ENCODE peak calls at places on chromosomes 7 and 10, in nine cellular contexts. One of them, this sample, is unnamed.
A peak's percentile ranks its signal among the peaks of the same experiment; 100 is the strongest.

GRCh38 chr7:16130127-16131110 is 290.9 kb downstream of the CRPPA start:
- DNase-seq in pancreas: no peak
- DNase-seq in stomach: no peak
- DNase-seq in iPS DF 6.9: no peak
- DNase-seq in Ammon's horn: peak; percentile 8
- DNase-seq in stimulated activated CD4-positive, alpha-beta T cell treated with anti-CD3 and anti-CD28 coated beads, Interleukin-2, amount 100 ng/mL, for 48 hours: no peak
- DNase-seq in NCI-H748 treated with DMSO at 0.1 percent for 48 hours: no peak
- DNase-seq in HT-29: no peak
- DNase-seq in GM04504: peak; percentile 32
- DNase-seq in this sample: no peak

GRCh38 chr10:99850767-99851127 is 68.3 kb downstream of the ABCC2 start:
- DNase-seq in pancreas: no peak
- DNase-seq in stomach: no peak
- DNase-seq in iPS DF 6.9: no peak
- DNase-seq in Ammon's horn: no peak
- DNase-seq in stimulated activated CD4-positive, alpha-beta T cell treated with anti-CD3 and anti-CD28 coated beads, Interleukin-2, amount 100 ng/mL, for 48 hours: no peak
- DNase-seq in NCI-H748 treated with DMSO at 0.1 percent for 48 hours: no peak
- DNase-seq in HT-29: no peak
- DNase-seq in GM04504: no peak
- DNase-seq in this sample: no peak

GRCh38 chr7:137975223-137975622 is 26.7 kb downstream of the CREB3L2 start:
- DNase-seq in pancreas: no peak
- DNase-seq in stomach: no peak
- DNase-seq in iPS DF 6.9: no peak
- DNase-seq in Ammon's horn: peak; percentile 81
- DNase-seq in stimulated activated CD4-positive, alpha-beta T cell treated with anti-CD3 and anti-CD28 coated beads, Interleukin-2, amount 100 ng/mL, for 48 hours: no peak
- DNase-seq in NCI-H748 treated with DMSO at 0.1 percent for 48 hours: no peak
- DNase-seq in HT-29: no peak
- DNase-seq in GM04504: no peak
- DNase-seq in this sample: no peak

GRCh38 chr7:79619216-79619615 is 165.7 kb upstream of the MAGI2 start:
- DNase-seq in pancreas: no peak
- DNase-seq in stomach: no peak
- DNase-seq in iPS DF 6.9: no peak
- DNase-seq in Ammon's horn: no peak
- DNase-seq in stimulated activated CD4-positive, alpha-beta T cell treated with anti-CD3 and anti-CD28 coated beads, Interleukin-2, amount 100 ng/mL, for 48 hours: no peak
- DNase-seq in NCI-H748 treated with DMSO at 0.1 percent for 48 hours: no peak
- DNase-seq in HT-29: no peak
- DNase-seq in GM04504: no peak
- DNase-seq in this sample: no peak

GRCh38 chr7:102472126-102473041 is 6.3 kb downstream of the POLR2J start:
- DNase-seq in pancreas: peak; percentile 55
- DNase-seq in stomach: no peak
- DNase-seq in iPS DF 6.9: no peak
- DNase-seq in Ammon's horn: no peak
- DNase-seq in stimulated activated CD4-positive, alpha-beta T cell treated with anti-CD3 and anti-CD28 coated beads, Interleukin-2, amount 100 ng/mL, for 48 hours: no peak
- DNase-seq in NCI-H748 treated with DMSO at 0.1 percent for 48 hours: no peak
- DNase-seq in HT-29: no peak
- DNase-seq in GM04504: no peak
- DNase-seq in this sample: no peak

GRCh38 chr7:104971290-104972071 is 42.5 kb upstream of the KMT2E start:
- DNase-seq in pancreas: no peak
- DNase-seq in stomach: peak; percentile 61
- DNase-seq in iPS DF 6.9: no peak
- DNase-seq in Ammon's horn: no peak
- DNase-seq in stimulated activated CD4-positive, alpha-beta T cell treated with anti-CD3 and anti-CD28 coated beads, Interleukin-2, amount 100 ng/mL, for 48 hours: no peak
- DNase-seq in NCI-H748 treated with DMSO at 0.1 percent for 48 hours: no peak
- DNase-seq in HT-29: peak; percentile 94
- DNase-seq in GM04504: no peak
- DNase-seq in this sample: no peak

GRCh38 chr7:157832866-157833607 is 496.2 kb downstream of the DNAJB6 start:
- DNase-seq in pancreas: peak; percentile 16
- DNase-seq in stomach: no peak
- DNase-seq in iPS DF 6.9: no peak
- DNase-seq in Ammon's horn: no peak
- DNase-seq in stimulated activated CD4-positive, alpha-beta T cell treated with anti-CD3 and anti-CD28 coated beads, Interleukin-2, amount 100 ng/mL, for 48 hours: no peak
- DNase-seq in NCI-H748 treated with DMSO at 0.1 percent for 48 hours: no peak
- DNase-seq in HT-29: no peak
- DNase-seq in GM04504: no peak
- DNase-seq in this sample: no peak

GRCh38 chr10:81018898-81019890 is 481.5 kb downstream of the SH2D4B start:
- DNase-seq in pancreas: no peak
- DNase-seq in stomach: no peak
- DNase-seq in iPS DF 6.9: peak; percentile 27
- DNase-seq in Ammon's horn: peak; percentile 73
- DNase-seq in stimulated activated CD4-positive, alpha-beta T cell treated with anti-CD3 and anti-CD28 coated beads, Interleukin-2, amount 100 ng/mL, for 48 hours: no peak
- DNase-seq in NCI-H748 treated with DMSO at 0.1 percent for 48 hours: no peak
- DNase-seq in HT-29: peak; percentile 75
- DNase-seq in GM04504: peak; percentile 3
- DNase-seq in this sample: no peak

GRCh38 chr10:118585234-118585633 is 10.2 kb downstream of the PRLHR start:
- DNase-seq in pancreas: no peak
- DNase-seq in stomach: no peak
- DNase-seq in iPS DF 6.9: no peak
- DNase-seq in Ammon's horn: no peak
- DNase-seq in stimulated activated CD4-positive, alpha-beta T cell treated with anti-CD3 and anti-CD28 coated beads, Interleukin-2, amount 100 ng/mL, for 48 hours: no peak
- DNase-seq in NCI-H748 treated with DMSO at 0.1 percent for 48 hours: no peak
- DNase-seq in HT-29: no peak
- DNase-seq in GM04504: no peak
- DNase-seq in this sample: no peak

GRCh38 chr10:986137-986825 is 2.0 kb upstream of the GTPBP4 start:
- DNase-seq in pancreas: no peak
- DNase-seq in stomach: peak; percentile 86
- DNase-seq in iPS DF 6.9: no peak
- DNase-seq in Ammon's horn: no peak
- DNase-seq in stimulated activated CD4-positive, alpha-beta T cell treated with anti-CD3 and anti-CD28 coated beads, Interleukin-2, amount 100 ng/mL, for 48 hours: no peak
- DNase-seq in NCI-H748 treated with DMSO at 0.1 percent for 48 hours: no peak
- DNase-seq in HT-29: peak; percentile 44
- DNase-seq in GM04504: no peak
- DNase-seq in this sample: no peak

GRCh38 chr7:99665312-99665759 is 14.5 kb downstream of the CYP3A5 start:
- DNase-seq in pancreas: no peak
- DNase-seq in stomach: no peak
- DNase-seq in iPS DF 6.9: no peak
- DNase-seq in Ammon's horn: no peak
- DNase-seq in stimulated activated CD4-positive, alpha-beta T cell treated with anti-CD3 and anti-CD28 coated beads, Interleukin-2, amount 100 ng/mL, for 48 hours: peak; percentile 3
- DNase-seq in NCI-H748 treated with DMSO at 0.1 percent for 48 hours: no peak
- DNase-seq in HT-29: no peak
- DNase-seq in GM04504: no peak
- DNase-seq in this sample: no peak

GRCh38 chr7:30920021-30920583 is 8.4 kb downstream of the AQP1 start:
- DNase-seq in pancreas: peak; percentile 40
- DNase-seq in stomach: no peak
- DNase-seq in iPS DF 6.9: no peak
- DNase-seq in Ammon's horn: no peak
- DNase-seq in stimulated activated CD4-positive, alpha-beta T cell treated with anti-CD3 and anti-CD28 coated beads, Interleukin-2, amount 100 ng/mL, for 48 hours: no peak
- DNase-seq in NCI-H748 treated with DMSO at 0.1 percent for 48 hours: no peak
- DNase-seq in HT-29: no peak
- DNase-seq in GM04504: peak; percentile 36
- DNase-seq in this sample: no peak

GRCh38 chr10:8283986-8284385 is 229.5 kb downstream of the GATA3 start:
- DNase-seq in pancreas: no peak
- DNase-seq in stomach: no peak
- DNase-seq in iPS DF 6.9: no peak
- DNase-seq in Ammon's horn: no peak
- DNase-seq in stimulated activated CD4-positive, alpha-beta T cell treated with anti-CD3 and anti-CD28 coated beads, Interleukin-2, amount 100 ng/mL, for 48 hours: no peak
- DNase-seq in NCI-H748 treated with DMSO at 0.1 percent for 48 hours: no peak
- DNase-seq in HT-29: no peak
- DNase-seq in GM04504: no peak
- DNase-seq in this sample: no peak

GRCh38 chr7:153061913-153062528 is 302.5 kb downstream of the ACTR3B start:
- DNase-seq in pancreas: no peak
- DNase-seq in stomach: no peak
- DNase-seq in iPS DF 6.9: peak; percentile 13
- DNase-seq in Ammon's horn: no peak
- DNase-seq in stimulated activated CD4-positive, alpha-beta T cell treated with anti-CD3 and anti-CD28 coated beads, Interleukin-2, amount 100 ng/mL, for 48 hours: no peak
- DNase-seq in NCI-H748 treated with DMSO at 0.1 percent for 48 hours: no peak
- DNase-seq in HT-29: peak; percentile 15
- DNase-seq in GM04504: no peak
- DNase-seq in this sample: no peak

GRCh38 chr7:79761876-79762429 is 308.5 kb upstream of the MAGI2 start:
- DNase-seq in pancreas: no peak
- DNase-seq in stomach: no peak
- DNase-seq in iPS DF 6.9: no peak
- DNase-seq in Ammon's horn: no peak
- DNase-seq in stimulated activated CD4-positive, alpha-beta T cell treated with anti-CD3 and anti-CD28 coated beads, Interleukin-2, amount 100 ng/mL, for 48 hours: no peak
- DNase-seq in NCI-H748 treated with DMSO at 0.1 percent for 48 hours: no peak
- DNase-seq in HT-29: no peak
- DNase-seq in GM04504: no peak
- DNase-seq in this sample: no peak

GRCh38 chr7:76316984-76317781 is 14.7 kb downstream of the HSPB1 start:
- DNase-seq in pancreas: no peak
- DNase-seq in stomach: no peak
- DNase-seq in iPS DF 6.9: no peak
- DNase-seq in Ammon's horn: no peak
- DNase-seq in stimulated activated CD4-positive, alpha-beta T cell treated with anti-CD3 and anti-CD28 coated beads, Interleukin-2, amount 100 ng/mL, for 48 hours: no peak
- DNase-seq in NCI-H748 treated with DMSO at 0.1 percent for 48 hours: no peak
- DNase-seq in HT-29: no peak
- DNase-seq in GM04504: no peak
- DNase-seq in this sample: no peak

GRCh38 chr10:15313034-15313433 is 58.1 kb downstream of the FAM171A1 start:
- DNase-seq in pancreas: no peak
- DNase-seq in stomach: no peak
- DNase-seq in iPS DF 6.9: no peak
- DNase-seq in Ammon's horn: peak; percentile 77
- DNase-seq in stimulated activated CD4-positive, alpha-beta T cell treated with anti-CD3 and anti-CD28 coated beads, Interleukin-2, amount 100 ng/mL, for 48 hours: no peak
- DNase-seq in NCI-H748 treated with DMSO at 0.1 percent for 48 hours: no peak
- DNase-seq in HT-29: no peak
- DNase-seq in GM04504: no peak
- DNase-seq in this sample: no peak

GRCh38 chr7:68147621-68148238 is 1151.1 kb downstream of the TYW1 start:
- DNase-seq in pancreas: no peak
- DNase-seq in stomach: no peak
- DNase-seq in iPS DF 6.9: no peak
- DNase-seq in Ammon's horn: no peak
- DNase-seq in stimulated activated CD4-positive, alpha-beta T cell treated with anti-CD3 and anti-CD28 coated beads, Interleukin-2, amount 100 ng/mL, for 48 hours: no peak
- DNase-seq in NCI-H748 treated with DMSO at 0.1 percent for 48 hours: peak; percentile 94
- DNase-seq in HT-29: no peak
- DNase-seq in GM04504: no peak
- DNase-seq in this sample: no peak

GRCh38 chr10:79354141-79354540 is 6.9 kb downstream of the PPIF start:
- DNase-seq in pancreas: no peak
- DNase-seq in stomach: no peak
- DNase-seq in iPS DF 6.9: no peak
- DNase-seq in Ammon's horn: no peak
- DNase-seq in stimulated activated CD4-positive, alpha-beta T cell treated with anti-CD3 and anti-CD28 coated beads, Interleukin-2, amount 100 ng/mL, for 48 hours: no peak
- DNase-seq in NCI-H748 treated with DMSO at 0.1 percent for 48 hours: no peak
- DNase-seq in HT-29: no peak
- DNase-seq in GM04504: no peak
- DNase-seq in this sample: no peak

GRCh38 chr10:113362645-113363091 is 190.2 kb upstream of the HABP2 start:
- DNase-seq in pancreas: no peak
- DNase-seq in stomach: no peak
- DNase-seq in iPS DF 6.9: no peak
- DNase-seq in Ammon's horn: no peak
- DNase-seq in stimulated activated CD4-positive, alpha-beta T cell treated with anti-CD3 and anti-CD28 coated beads, Interleukin-2, amount 100 ng/mL, for 48 hours: no peak
- DNase-seq in NCI-H748 treated with DMSO at 0.1 percent for 48 hours: no peak
- DNase-seq in HT-29: no peak
- DNase-seq in GM04504: peak; percentile 40
- DNase-seq in this sample: no peak

GRCh38 chr7:23106491-23106800 is 861 bp downstream of the KLHL7 start:
- DNase-seq in pancreas: no peak
- DNase-seq in stomach: peak; percentile 28
- DNase-seq in iPS DF 6.9: no peak
- DNase-seq in Ammon's horn: no peak
- DNase-seq in stimulated activated CD4-positive, alpha-beta T cell treated with anti-CD3 and anti-CD28 coated beads, Interleukin-2, amount 100 ng/mL, for 48 hours: peak; percentile 15
- DNase-seq in NCI-H748 treated with DMSO at 0.1 percent for 48 hours: peak; percentile 45
- DNase-seq in HT-29: no peak
- DNase-seq in GM04504: no peak
- DNase-seq in this sample: no peak

GRCh38 chr7:132420527-132420926 is 155.7 kb downstream of the PLXNA4 start:
- DNase-seq in pancreas: no peak
- DNase-seq in stomach: no peak
- DNase-seq in iPS DF 6.9: no peak
- DNase-seq in Ammon's horn: no peak
- DNase-seq in stimulated activated CD4-positive, alpha-beta T cell treated with anti-CD3 and anti-CD28 coated beads, Interleukin-2, amount 100 ng/mL, for 48 hours: no peak
- DNase-seq in NCI-H748 treated with DMSO at 0.1 percent for 48 hours: no peak
- DNase-seq in HT-29: no peak
- DNase-seq in GM04504: no peak
- DNase-seq in this sample: no peak

GRCh38 chr10:71279590-71280170 is 39.4 kb upstream of the SLC29A3 start:
- DNase-seq in pancreas: no peak
- DNase-seq in stomach: no peak
- DNase-seq in iPS DF 6.9: no peak
- DNase-seq in Ammon's horn: no peak
- DNase-seq in stimulated activated CD4-positive, alpha-beta T cell treated with anti-CD3 and anti-CD28 coated beads, Interleukin-2, amount 100 ng/mL, for 48 hours: no peak
- DNase-seq in NCI-H748 treated with DMSO at 0.1 percent for 48 hours: no peak
- DNase-seq in HT-29: no peak
- DNase-seq in GM04504: no peak
- DNase-seq in this sample: no peak

GRCh38 chr10:60148266-60148840 is 241.3 kb downstream of the ANK3 start:
- DNase-seq in pancreas: no peak
- DNase-seq in stomach: no peak
- DNase-seq in iPS DF 6.9: no peak
- DNase-seq in Ammon's horn: no peak
- DNase-seq in stimulated activated CD4-positive, alpha-beta T cell treated with anti-CD3 and anti-CD28 coated beads, Interleukin-2, amount 100 ng/mL, for 48 hours: no peak
- DNase-seq in NCI-H748 treated with DMSO at 0.1 percent for 48 hours: no peak
- DNase-seq in HT-29: peak; percentile 93
- DNase-seq in GM04504: peak; percentile 47
- DNase-seq in this sample: no peak

GRCh38 chr7:44755698-44756627 is 7.3 kb downstream of the ZMIZ2 start:
- DNase-seq in pancreas: no peak
- DNase-seq in stomach: peak; percentile 63
- DNase-seq in iPS DF 6.9: no peak
- DNase-seq in Ammon's horn: no peak
- DNase-seq in stimulated activated CD4-positive, alpha-beta T cell treated with anti-CD3 and anti-CD28 coated beads, Interleukin-2, amount 100 ng/mL, for 48 hours: no peak
- DNase-seq in NCI-H748 treated with DMSO at 0.1 percent for 48 hours: no peak
- DNase-seq in HT-29: no peak
- DNase-seq in GM04504: no peak
- DNase-seq in this sample: no peak

GRCh38 chr7:26499316-26499897 is 207.7 kb downstream of the SNX10 start:
- DNase-seq in pancreas: no peak
- DNase-seq in stomach: no peak
- DNase-seq in iPS DF 6.9: no peak
- DNase-seq in Ammon's horn: no peak
- DNase-seq in stimulated activated CD4-positive, alpha-beta T cell treated with anti-CD3 and anti-CD28 coated beads, Interleukin-2, amount 100 ng/mL, for 48 hours: no peak
- DNase-seq in NCI-H748 treated with DMSO at 0.1 percent for 48 hours: no peak
- DNase-seq in HT-29: no peak
- DNase-seq in GM04504: no peak
- DNase-seq in this sample: no peak

GRCh38 chr7:590731-591551 is 71.3 kb upstream of the PDGFA start:
- DNase-seq in pancreas: no peak
- DNase-seq in stomach: no peak
- DNase-seq in iPS DF 6.9: no peak
- DNase-seq in Ammon's horn: no peak
- DNase-seq in stimulated activated CD4-positive, alpha-beta T cell treated with anti-CD3 and anti-CD28 coated beads, Interleukin-2, amount 100 ng/mL, for 48 hours: no peak
- DNase-seq in NCI-H748 treated with DMSO at 0.1 percent for 48 hours: no peak
- DNase-seq in HT-29: no peak
- DNase-seq in GM04504: no peak
- DNase-seq in this sample: no peak

GRCh38 chr10:119942973-119943372 is 50.4 kb downstream of the SEC23IP start:
- DNase-seq in pancreas: no peak
- DNase-seq in stomach: no peak
- DNase-seq in iPS DF 6.9: no peak
- DNase-seq in Ammon's horn: no peak
- DNase-seq in stimulated activated CD4-positive, alpha-beta T cell treated with anti-CD3 and anti-CD28 coated beads, Interleukin-2, amount 100 ng/mL, for 48 hours: no peak
- DNase-seq in NCI-H748 treated with DMSO at 0.1 percent for 48 hours: no peak
- DNase-seq in HT-29: no peak
- DNase-seq in GM04504: no peak
- DNase-seq in this sample: no peak

GRCh38 chr10:110141185-110141584 is 66.2 kb upstream of the MXI1 start:
- DNase-seq in pancreas: no peak
- DNase-seq in stomach: no peak
- DNase-seq in iPS DF 6.9: no peak
- DNase-seq in Ammon's horn: no peak
- DNase-seq in stimulated activated CD4-positive, alpha-beta T cell treated with anti-CD3 and anti-CD28 coated beads, Interleukin-2, amount 100 ng/mL, for 48 hours: no peak
- DNase-seq in NCI-H748 treated with DMSO at 0.1 percent for 48 hours: no peak
- DNase-seq in HT-29: no peak
- DNase-seq in GM04504: no peak
- DNase-seq in this sample: no peak